ENCODE peak calls at places on chromosome 9, in nine cellular contexts. Z, L, J, T, B, K, S, V and G are unnamed samples.
A peak's percentile ranks its signal among the peaks of the same experiment; 100 is the strongest.

GRCh38 chr9:4510546-4511322 is 20.5 kb downstream of the SLC1A1 start:
- DNase-seq in Z (no peak), L (no peak), J (no peak), T (no peak), B (no peak), K (no peak), S (no peak), V (no peak), G (no peak)

GRCh38 chr9:90987566-90987965 is 185.9 kb downstream of the SYK start:
- DNase-seq in Z (no peak), L (no peak), J (no peak), T (no peak), B (no peak), K (no peak), S (no peak), V (no peak), G (no peak)

GRCh38 chr9:34102796-34103195 is 23.7 kb downstream of the DCAF12 start:
- DNase-seq in Z (no peak), L (no peak), J (no peak), T (no peak), B (no peak), K (no peak), S (no peak), V (no peak), G (no peak)

GRCh38 chr9:99357575-99357974 is 135.5 kb downstream of the SEC61B start:
- DNase-seq in Z (peak; percentile 92), L (no peak), J (no peak), T (no peak), B (peak; percentile 31), K (no peak), S (no peak), V (no peak), G (no peak)

GRCh38 chr9:81522721-81523551 is 166.4 kb downstream of the TLE1 start:
- DNase-seq in Z (no peak), L (no peak), J (no peak), T (peak; percentile 24), B (no peak), K (no peak), S (no peak), V (peak; percentile 39), G (no peak)

GRCh38 chr9:120410925-120411501 is 169.0 kb downstream of the CDK5RAP2 start:
- DNase-seq in Z (no peak), L (no peak), J (no peak), T (no peak), B (no peak), K (no peak), S (no peak), V (no peak), G (no peak)

GRCh38 chr9:100700689-100701318 is 122.9 kb downstream of the CAVIN4 start:
- DNase-seq in Z (no peak), L (no peak), J (no peak), T (no peak), B (no peak), K (no peak), S (no peak), V (peak; percentile 44), G (no peak)

GRCh38 chr9:93677061-93677571 is 100.7 kb downstream of the PHF2 start:
- DNase-seq in Z (no peak), L (peak; percentile 10), J (no peak), T (no peak), B (no peak), K (peak; percentile 39), S (no peak), V (peak; percentile 6), G (no peak)

GRCh38 chr9:126833710-126834345 is 26.6 kb upstream of the ZBTB34 start:
- DNase-seq in Z (no peak), L (no peak), J (no peak), T (no peak), B (no peak), K (no peak), S (no peak), V (no peak), G (no peak)

GRCh38 chr9:36559036-36559695 is 13.5 kb upstream of the MELK start:
- DNase-seq in Z (no peak), L (no peak), J (no peak), T (no peak), B (no peak), K (no peak), S (no peak), V (no peak), G (no peak)

GRCh38 chr9:132350861-132351315 is 3.9 kb downstream of the SETX start:
- DNase-seq in Z (no peak), L (peak; percentile 25), J (no peak), T (peak; percentile 40), B (peak; percentile 67), K (no peak), S (peak; percentile 41), V (no peak), G (peak; percentile 19)

GRCh38 chr9:109224751-109225150 is 57.7 kb upstream of the FRRS1L start:
- DNase-seq in Z (no peak), L (no peak), J (no peak), T (no peak), B (no peak), K (no peak), S (no peak), V (no peak), G (no peak)

GRCh38 chr9:121997791-121998190 is 95.3 kb downstream of the TTLL11 start:
- DNase-seq in Z (no peak), L (no peak), J (no peak), T (no peak), B (no peak), K (no peak), S (no peak), V (no peak), G (no peak)

GRCh38 chr9:112750111-112750766 is at the start of gene SNX30:
- DNase-seq in Z (peak; percentile 81), L (peak; percentile 75), J (peak; percentile 79), T (peak; percentile 78), B (peak; percentile 92), K (peak; percentile 94), S (peak; percentile 67), V (peak; percentile 82), G (peak; percentile 78)

GRCh38 chr9:79764377-79764776 is 192.6 kb downstream of the TLE4 start:
- DNase-seq in Z (no peak), L (no peak), J (no peak), T (peak; percentile 87), B (no peak), K (no peak), S (no peak), V (no peak), G (no peak)

GRCh38 chr9:86315088-86315487 is 32.8 kb upstream of the ISCA1 start:
- DNase-seq in Z (no peak), L (no peak), J (no peak), T (no peak), B (no peak), K (no peak), S (no peak), V (no peak), G (no peak)

GRCh38 chr9:96523429-96523828 is 73.5 kb downstream of the HABP4 start:
- DNase-seq in Z (no peak), L (no peak), J (no peak), T (no peak), B (no peak), K (no peak), S (no peak), V (no peak), G (no peak)

GRCh38 chr9:125066839-125067619 is 76.3 kb downstream of the SCAI start:
- DNase-seq in Z (peak; percentile 18), L (no peak), J (no peak), T (no peak), B (no peak), K (no peak), S (no peak), V (no peak), G (no peak)

GRCh38 chr9:137138058-137138697 is 776 bp upstream of the GRIN1 start:
- DNase-seq in Z (no peak), L (no peak), J (no peak), T (no peak), B (no peak), K (no peak), S (no peak), V (peak; percentile 77), G (no peak)

GRCh38 chr9:84229186-84229585 is 111.4 kb downstream of the SLC28A3 start:
- DNase-seq in Z (no peak), L (no peak), J (no peak), T (peak; percentile 11), B (no peak), K (no peak), S (no peak), V (no peak), G (no peak)

GRCh38 chr9:75850459-75851200 is 39.8 kb upstream of the PCSK5 start:
- DNase-seq in Z (no peak), L (no peak), J (no peak), T (no peak), B (no peak), K (no peak), S (no peak), V (no peak), G (no peak)

GRCh38 chr9:104802110-104802509 is 38.2 kb downstream of the NIPSNAP3B start:
- DNase-seq in Z (no peak), L (no peak), J (no peak), T (no peak), B (no peak), K (no peak), S (no peak), V (no peak), G (no peak)

GRCh38 chr9:97484134-97484533 is 17.3 kb upstream of the TMOD1 start:
- DNase-seq in Z (no peak), L (no peak), J (no peak), T (no peak), B (no peak), K (no peak), S (no peak), V (no peak), G (no peak)

GRCh38 chr9:29958469-29958868 is 2385.2 kb upstream of the C9orf72 start:
- DNase-seq in Z (no peak), L (no peak), J (no peak), T (no peak), B (no peak), K (no peak), S (no peak), V (no peak), G (no peak)

GRCh38 chr9:135523521-135524129 is 2.4 kb downstream of the LCN1 start:
- DNase-seq in Z (no peak), L (peak; percentile 10), J (no peak), T (no peak), B (no peak), K (no peak), S (no peak), V (no peak), G (no peak)

GRCh38 chr9:4666042-4666699 is at the start of gene SPATA6L:
- DNase-seq in Z (no peak), L (peak; percentile 24), J (no peak), T (peak; percentile 44), B (peak; percentile 58), K (peak; percentile 90), S (peak; percentile 42), V (peak; percentile 34), G (no peak)